ENCODE peak calls at places on chromosomes 1 and 21, in nine cellular contexts. F is A549, S is HCT116, G is HepG2, U is K562, N is H1, Q is endothelial cell of umbilical vein, P is GM12878, H is SK-N-SH. Y is an unnamed sample.

GRCh38 chr1:200546577-200546976 is 74.0 kb downstream of the KIF14 start:
- DNase-seq in F (no peak), S (no peak), G (no peak), U (no peak), N (no peak), Q (no peak), P (no peak), H (no peak), Y (no peak)

GRCh38 chr1:182786223-182787001 is 3.2 kb upstream of the NPL start:
- DNase-seq in F (peak; percentile 78), S (peak; percentile 61), G (peak; percentile 34), U (peak; percentile 67), N (peak; percentile 74), Q (peak; percentile 69), P (no peak), H (peak; percentile 61), Y (peak; percentile 79)

GRCh38 chr21:42027804-42028753 is 17.9 kb upstream of the ZBTB21 start:
- DNase-seq in F (no peak), S (no peak), G (no peak), U (no peak), N (no peak), Q (no peak), P (no peak), H (no peak), Y (no peak)

GRCh38 chr21:33063907-33064622 is 5.9 kb upstream of the OLIG1 start:
- DNase-seq in F (no peak), S (no peak), G (no peak), U (no peak), N (no peak), Q (no peak), P (no peak), H (no peak), Y (no peak)

GRCh38 chr21:42257091-42257760 is 38.3 kb downstream of the ABCG1 start:
- DNase-seq in F (no peak), S (no peak), G (no peak), U (no peak), N (no peak), Q (no peak), P (no peak), H (no peak), Y (no peak)

GRCh38 chr1:180643693-180644092 is 11.9 kb downstream of the XPR1 start:
- DNase-seq in F (no peak), S (no peak), G (no peak), U (no peak), N (no peak), Q (no peak), P (no peak), H (no peak), Y (no peak)

GRCh38 chr1:19949016-19949415 is 25.6 kb upstream of the PLA2G2E start:
- DNase-seq in F (peak; percentile 41), S (peak; percentile 48), G (peak; percentile 28), U (no peak), N (peak; percentile 38), Q (peak; percentile 77), P (no peak), H (no peak), Y (no peak)

GRCh38 chr1:36306210-36306901 is at the start of gene SH3D21:
- DNase-seq in F (peak; percentile 67), S (no peak), G (peak; percentile 67), U (peak; percentile 38), N (peak; percentile 65), Q (peak; percentile 20), P (no peak), H (peak; percentile 59), Y (peak; percentile 47)

GRCh38 chr21:36044056-36044455 is 16.3 kb downstream of the SETD4 start:
- DNase-seq in F (no peak), S (no peak), G (no peak), U (no peak), N (no peak), Q (no peak), P (no peak), H (no peak), Y (no peak)

GRCh38 chr1:219220945-219221344 is 47.3 kb downstream of the LYPLAL1 start:
- DNase-seq in F (peak; percentile 20), S (no peak), G (no peak), U (no peak), N (no peak), Q (no peak), P (peak; percentile 46), H (no peak), Y (peak; percentile 9)

GRCh38 chr1:14787604-14788003 is 189.1 kb downstream of the KAZN start:
- DNase-seq in F (no peak), S (no peak), G (no peak), U (no peak), N (no peak), Q (no peak), P (no peak), H (no peak), Y (peak; percentile 28)

GRCh38 chr1:41557751-41558455 is 73.4 kb upstream of the EDN2 start:
- DNase-seq in F (no peak), S (no peak), G (no peak), U (no peak), N (no peak), Q (no peak), P (no peak), H (no peak), Y (no peak)

GRCh38 chr1:165284471-165284870 is 72.0 kb downstream of the LMX1A start:
- DNase-seq in F (no peak), S (no peak), G (no peak), U (no peak), N (no peak), Q (no peak), P (no peak), H (no peak), Y (no peak)

GRCh38 chr1:230820568-230820967 is 47.8 kb downstream of the C1orf198 start:
- DNase-seq in F (no peak), S (no peak), G (no peak), U (no peak), N (no peak), Q (no peak), P (no peak), H (no peak), Y (no peak)

GRCh38 chr21:46100426-46100825 is 2.5 kb downstream of the COL6A2 start:
- DNase-seq in F (no peak), S (no peak), G (no peak), U (no peak), N (no peak), Q (no peak), P (no peak), H (no peak), Y (no peak)

GRCh38 chr1:28601696-28602095 is 9.6 kb downstream of the RAB42 start:
- DNase-seq in F (no peak), S (peak; percentile 66), G (no peak), U (no peak), N (no peak), Q (peak; percentile 39), P (no peak), H (no peak), Y (no peak)

GRCh38 chr1:170267317-170267716 is 121.6 kb downstream of the NTMT2 start:
- DNase-seq in F (no peak), S (peak; percentile 19), G (no peak), U (no peak), N (peak; percentile 15), Q (no peak), P (no peak), H (no peak), Y (no peak)

GRCh38 chr1:6848816-6849215 is 63.6 kb downstream of the CAMTA1 start:
- DNase-seq in F (no peak), S (no peak), G (no peak), U (no peak), N (no peak), Q (no peak), P (no peak), H (no peak), Y (no peak)

GRCh38 chr1:6854166-6854565 is 68.9 kb downstream of the CAMTA1 start:
- DNase-seq in F (no peak), S (no peak), G (no peak), U (no peak), N (no peak), Q (no peak), P (no peak), H (no peak), Y (no peak)

GRCh38 chr1:6852136-6852890 is 67.1 kb downstream of the CAMTA1 start:
- DNase-seq in F (no peak), S (no peak), G (no peak), U (no peak), N (no peak), Q (no peak), P (no peak), H (no peak), Y (no peak)

GRCh38 chr1:6850537-6850936 is 65.3 kb downstream of the CAMTA1 start:
- DNase-seq in F (no peak), S (no peak), G (no peak), U (no peak), N (no peak), Q (no peak), P (no peak), H (no peak), Y (no peak)
- TF ChIP-seq MAX in F (no peak), S (no peak), G (no peak), U (no peak), N (no peak), Q (no peak), P (no peak), H (no peak), Y (no peak)

GRCh38 chr1:65176571-65176970 is 28.6 kb downstream of the AK4 start:
- DNase-seq in F (no peak), S (no peak), G (no peak), U (no peak), N (no peak), Q (no peak), P (no peak), H (no peak), Y (no peak)
- TF ChIP-seq CTCF in F (no peak), S (no peak), G (no peak), U (no peak), N (no peak), Q (no peak), P (no peak), H (no peak), Y (no peak)

DNA sequence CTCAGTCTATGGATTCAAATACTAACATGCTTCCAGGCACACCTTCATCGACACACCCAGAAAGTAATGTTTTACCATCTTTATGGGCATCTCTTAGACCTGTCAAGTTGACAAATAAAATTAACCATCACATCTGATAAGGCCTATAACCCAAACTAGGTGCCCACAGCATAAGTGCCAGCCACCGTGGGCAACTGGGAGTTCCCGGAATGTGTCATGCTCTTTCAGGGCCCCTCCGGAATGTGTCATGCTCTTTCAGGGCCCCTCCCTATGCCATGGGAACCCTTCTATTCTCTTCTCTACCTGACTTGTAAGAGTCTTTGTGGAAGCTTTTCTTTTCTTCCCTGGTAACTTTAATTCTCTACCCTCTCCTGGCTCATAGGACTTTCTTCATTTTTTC is 26.6 kb downstream of the KRTAP24-1 start:
- DNase-seq in F (no peak), S (no peak), G (no peak), U (no peak), N (no peak), Q (no peak), P (no peak), H (no peak), Y (no peak)
- H3K4me3 ChIP-seq in F (no peak overlapping the region), S (no peak overlapping the region), G (no peak overlapping the region), U (no peak overlapping the region), N (no peak overlapping the region), Q (no peak overlapping the region), P (no peak overlapping the region), H (no peak overlapping the region), Y (no peak overlapping the region)

DNA sequence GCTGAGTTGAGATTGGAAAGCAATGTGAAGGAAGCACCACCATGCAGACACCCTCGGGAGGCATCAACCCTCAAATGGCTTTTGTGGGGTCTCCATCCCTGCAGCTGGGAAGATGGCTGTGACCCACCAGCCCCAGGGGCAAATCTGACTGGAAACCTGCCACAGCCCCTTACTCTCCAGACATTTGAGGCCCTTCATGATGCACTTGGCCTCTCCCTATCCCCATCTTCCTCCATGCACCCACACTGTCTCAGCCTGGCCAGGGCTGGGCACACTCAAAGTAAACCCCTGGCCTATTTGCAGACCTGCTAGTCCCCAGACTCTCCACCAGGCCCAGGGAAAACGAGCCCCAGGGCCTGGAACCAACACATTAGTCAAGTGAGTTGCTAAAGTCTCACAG is 205.2 kb downstream of the MATN1 start:
- DNase-seq in F (no peak), S (no peak), G (no peak), U (no peak), N (no peak), Q (no peak), P (no peak), H (no peak), Y (no peak)
- TF ChIP-seq MAX in F (no peak), S (no peak), G (no peak), U (no peak), N (no peak), Q (no peak), P (no peak), H (no peak), Y (no peak)

Y was measured in NB4.